ENCODE peak calls at places on chromosomes 3 and 15, in seven cellular contexts. F is kidney tubule cell; U is T-helper 22 cell; P is H1; A is SK-N-DZ; W is stimulated activated CD4-positive, alpha-beta T cell treated with anti-CD3 and anti-CD28 coated beads, Interleukin-2, amount 100 ng/mL, for 48 hours; Z is activated CD4-positive, alpha-beta T cell treated with anti-CD3 and anti-CD28 coated beads for 24 hours. M is an unnamed sample.

GRCh38 chr3:33062814-33063346 is 34.1 kb downstream of the GLB1 start:
- DNase-seq in U (peak; percentile 64), W (no peak), Z (no peak), P (no peak), A (no peak), F (no peak), M (no peak)

GRCh38 chr3:46825450-46825849 is 37.8 kb downstream of the MYL3 start:
- DNase-seq in U (no peak), A (no peak), W (no peak), F (no peak), P (no peak), Z (no peak), M (no peak)

GRCh38 chr3:55662683-55663082 is 175.6 kb upstream of the WNT5A start:
- DNase-seq in P (no peak), W (no peak), U (no peak), Z (no peak), F (peak; percentile 63), A (no peak), M (no peak)

GRCh38 chr3:177306252-177306651 is 109.0 kb upstream of the TBL1XR1 start:
- DNase-seq in W (no peak), P (no peak), Z (no peak), A (no peak), U (no peak), F (no peak), M (no peak)

GRCh38 chr3:115581347-115582135 is 41.8 kb upstream of the GAP43 start:
- DNase-seq in W (no peak), Z (no peak), A (no peak), P (no peak), U (no peak), F (peak; percentile 10), M (no peak)

GRCh38 chr15:44501768-44502366 is 35.1 kb upstream of the EIF3J start:
- DNase-seq in F (peak; percentile 59), P (no peak), A (peak; percentile 31), Z (no peak), U (no peak), W (no peak), M (peak; percentile 5)

GRCh38 chr3:27596334-27596841 is 112.2 kb upstream of the SLC4A7 start:
- DNase-seq in W (no peak), Z (no peak), A (no peak), U (no peak), F (peak; percentile 93), P (no peak), M (no peak)

GRCh38 chr3:138937690-138938055 is 9.3 kb downstream of the FOXL2 start:
- DNase-seq in U (no peak), P (no peak), Z (no peak), F (no peak), W (no peak), A (no peak), M (no peak)

GRCh38 chr3:148737104-148737525 is 39.4 kb downstream of the AGTR1 start:
- DNase-seq in U (no peak), F (peak; percentile 88), A (no peak), Z (no peak), W (no peak), P (no peak), M (no peak)

GRCh38 chr3:98972155-98972554 is 70.7 kb upstream of the DCBLD2 start:
- DNase-seq in F (peak; percentile 97), A (no peak), P (no peak), W (no peak), U (no peak), Z (no peak), M (no peak)

GRCh38 chr3:144114767-144115166 is 143.1 kb downstream of the DIPK2A start:
- DNase-seq in A (no peak), U (no peak), P (no peak), F (no peak), Z (no peak), W (no peak), M (no peak)

GRCh38 chr3:50373865-50374188 is 14.5 kb upstream of the TMEM115 start:
- DNase-seq in W (no peak), U (no peak), F (no peak), P (no peak), A (no peak), Z (no peak), M (no peak)

GRCh38 chr3:31050296-31050695 is 155.8 kb upstream of the GADL1 start:
- DNase-seq in U (no peak), A (no peak), F (no peak), W (no peak), Z (no peak), P (no peak), M (no peak)

GRCh38 chr3:177569823-177570657 is 372.8 kb upstream of the TBL1XR1 start:
- DNase-seq in Z (no peak), F (no peak), U (no peak), W (no peak), A (no peak), P (no peak), M (no peak)

GRCh38 chr15:28861031-28861534 is 12.6 kb upstream of the GOLGA6L7 start:
- DNase-seq in U (no peak), F (no peak), A (no peak), W (no peak), P (no peak), Z (no peak), M (no peak)

M was measured in HuH-7.5.